ENCODE peak calls at places on chromosomes 11 and 22, in eight cellular contexts. Q is SJSA1; S is AG04450; J is HCT116; Z is CD8-positive, alpha-beta memory T cell; V is effector memory CD4-positive, alpha-beta T cell; P is endodermal cell; R is lung. F is an unnamed sample.

GRCh38 chr11:116144387-116144958 is 628.3 kb downstream of the BUD13 start:
- DNase-seq in Q (no peak), S (no peak), J (no peak), Z (no peak), V (no peak), P (peak), R (no peak), F (no peak)

GRCh38 chr11:65415499-65416340 is 6.9 kb upstream of the NEAT1 start:
- DNase-seq in Q (no peak), S (no peak), J (no peak), Z (no peak), V (no peak), P (peak), R (no peak), F (no peak)

GRCh38 chr11:2104524-2105440 is 34.4 kb downstream of the IGF2 start:
- DNase-seq in Q (no peak), S (no peak), J (no peak), Z (no peak), V (no peak), P (no peak), R (no peak), F (no peak)

GRCh38 chr11:126920833-126921232 is 79.7 kb downstream of the KIRREL3 start:
- DNase-seq in Q (no peak), S (no peak), J (no peak), Z (no peak), V (no peak), P (no peak), R (no peak), F (no peak)

GRCh38 chr11:27201454-27202302 is 161.1 kb downstream of the BBOX1 start:
- DNase-seq in Q (peak), S (no peak), J (no peak), Z (no peak), V (no peak), P (peak), R (peak), F (no peak)

GRCh38 chr22:49825944-49826602 is 1.6 kb downstream of the BRD1 start:
- DNase-seq in Q (peak), S (no peak), J (no peak), Z (peak), V (peak), P (no peak), R (no peak), F (no peak)

GRCh38 chr22:45453764-45454163 is 40.3 kb downstream of the RIBC2 start:
- DNase-seq in Q (no peak), S (no peak), J (no peak), Z (no peak), V (no peak), P (no peak), R (no peak), F (no peak)

GRCh38 chr11:100735949-100736675 is 49.0 kb downstream of the ARHGAP42 start:
- DNase-seq in Q (no peak), S (no peak), J (no peak), Z (no peak), V (no peak), P (peak), R (no peak), F (no peak)

GRCh38 chr11:99773646-99774045 is 752.9 kb downstream of the CNTN5 start:
- DNase-seq in Q (no peak), S (no peak), J (no peak), Z (no peak), V (no peak), P (no peak), R (no peak), F (no peak)

GRCh38 chr11:110858556-110858921 is 146.3 kb upstream of the ARHGAP20 start:
- DNase-seq in Q (no peak), S (no peak), J (no peak), Z (no peak), V (no peak), P (no peak), R (no peak), F (no peak)

GRCh38 chr11:102914238-102915043 is 39.7 kb upstream of the MMP12 start:
- DNase-seq in Q (no peak), S (peak), J (peak), Z (no peak), V (no peak), P (peak), R (no peak), F (no peak)

GRCh38 chr11:126357055-126357962 is 1.8 kb downstream of the ST3GAL4 start:
- DNase-seq in Q (no peak), S (no peak), J (no peak), Z (no peak), V (no peak), P (no peak), R (no peak), F (no peak)

GRCh38 chr22:50656122-50657070 is 16.2 kb upstream of the SHANK3 start:
- DNase-seq in Q (peak), S (no peak), J (no peak), Z (no peak), V (no peak), P (no peak), R (no peak), F (no peak)

GRCh38 chr11:120471131-120471530 is 40.4 kb upstream of the GRIK4 start:
- DNase-seq in Q (no peak), S (peak), J (no peak), Z (no peak), V (no peak), P (no peak), R (no peak), F (no peak)

GRCh38 chr11:57230797-57231538 is 6.1 kb downstream of the APLNR start:
- DNase-seq in Q (no peak), S (no peak), J (no peak), Z (no peak), V (no peak), P (peak), R (no peak), F (peak)

GRCh38 chr22:23068096-23068831 is 2.1 kb upstream of the GNAZ start:
- DNase-seq in Q (peak), S (no peak), J (no peak), Z (no peak), V (no peak), P (peak), R (no peak), F (no peak)

GRCh38 chr11:93689166-93689734 is 27.8 kb downstream of the CEP295 start:
- DNase-seq in Q (no peak), S (no peak), J (no peak), Z (no peak), V (no peak), P (no peak), R (no peak), F (no peak)

GRCh38 chr11:93686226-93686625 is 24.7 kb downstream of the CEP295 start:
- DNase-seq in Q (no peak), S (no peak), J (no peak), Z (no peak), V (no peak), P (no peak), R (no peak), F (no peak)

GRCh38 chr11:93685196-93685595 is 23.7 kb downstream of the CEP295 start:
- DNase-seq in Q (no peak), S (no peak), J (no peak), Z (no peak), V (no peak), P (no peak), R (no peak), F (no peak)

GRCh38 chr11:93686812-93687211 is 25.3 kb downstream of the CEP295 start:
- DNase-seq in Q (no peak), S (no peak), J (no peak), Z (no peak), V (no peak), P (no peak), R (no peak), F (no peak)
- H3K27ac ChIP-seq in Q (no peak), S (no peak), J (no peak), Z (no peak), V (no peak), P (no peak), R (no peak), F (no peak)

DNA sequence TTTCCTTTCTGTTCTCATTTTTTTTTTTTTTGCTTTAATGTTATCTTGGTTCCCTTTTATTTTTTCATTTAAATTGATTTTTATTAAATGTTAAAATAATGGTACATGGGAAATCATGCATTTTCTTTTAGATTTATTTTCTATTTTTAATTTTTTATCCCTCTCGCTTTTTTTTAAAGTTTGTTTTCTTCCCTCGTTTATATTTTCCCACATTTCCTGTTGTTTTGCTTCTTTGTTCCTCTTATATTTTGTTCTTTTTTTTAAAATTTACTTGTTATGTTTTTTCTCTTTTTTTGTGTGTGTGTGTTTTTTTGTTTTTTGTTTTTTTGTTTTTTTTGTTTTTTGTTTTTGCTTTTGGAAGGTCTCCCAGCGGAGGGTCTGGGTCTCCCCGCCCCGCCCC is 34.9 kb upstream of the EIF3D start:
- DNase-seq in Q (no peak), S (no peak), J (no peak), Z (no peak), V (no peak), P (no peak), R (no peak), F (no peak)
- H3K27ac ChIP-seq in Q (no peak), S (no peak), J (no peak), Z (no peak), V (no peak), P (no peak), R (no peak), F (no peak)

GRCh38 chr22:27213291-27213690 is 555.9 kb downstream of the MIAT start:
- DNase-seq in Q (no peak), S (no peak), J (no peak), Z (no peak), V (no peak), P (no peak), R (no peak), F (no peak)
- H3K27ac ChIP-seq in Q (peak), S (peak), J (no peak), Z (no peak), V (no peak), P (no peak), R (no peak), F (no peak)

GRCh38 chr11:47587733-47588326 is 1.4 kb downstream of the FAM180B start:
- DNase-seq in Q (no peak), S (no peak), J (no peak), Z (no peak), V (no peak), P (no peak), R (peak), F (no peak)

GRCh38 chr11:47589103-47589502 is 2.6 kb downstream of the FAM180B start:
- DNase-seq in Q (no peak), S (no peak), J (no peak), Z (no peak), V (no peak), P (no peak), R (no peak), F (no peak)

GRCh38 chr11:47590026-47590861 is 3.8 kb downstream of the FAM180B start:
- DNase-seq in Q (no peak), S (no peak), J (no peak), Z (no peak), V (no peak), P (peak), R (no peak), F (no peak)

GRCh38 chr11:47591764-47592163 is 2.4 kb downstream of the C1QTNF4 start:
- DNase-seq in Q (no peak), S (no peak), J (no peak), Z (no peak), V (no peak), P (peak), R (no peak), F (no peak)

GRCh38 chr11:47589504-47590025 is 3.1 kb downstream of the FAM180B start:
- DNase-seq in Q (no peak), S (no peak), J (no peak), Z (no peak), V (no peak), P (no peak), R (no peak), F (no peak)
- H3K27ac ChIP-seq in Q (no peak), S (no peak), J (no peak), Z (no peak), V (no peak), P (no peak), R (no peak), F (no peak)

DNA sequence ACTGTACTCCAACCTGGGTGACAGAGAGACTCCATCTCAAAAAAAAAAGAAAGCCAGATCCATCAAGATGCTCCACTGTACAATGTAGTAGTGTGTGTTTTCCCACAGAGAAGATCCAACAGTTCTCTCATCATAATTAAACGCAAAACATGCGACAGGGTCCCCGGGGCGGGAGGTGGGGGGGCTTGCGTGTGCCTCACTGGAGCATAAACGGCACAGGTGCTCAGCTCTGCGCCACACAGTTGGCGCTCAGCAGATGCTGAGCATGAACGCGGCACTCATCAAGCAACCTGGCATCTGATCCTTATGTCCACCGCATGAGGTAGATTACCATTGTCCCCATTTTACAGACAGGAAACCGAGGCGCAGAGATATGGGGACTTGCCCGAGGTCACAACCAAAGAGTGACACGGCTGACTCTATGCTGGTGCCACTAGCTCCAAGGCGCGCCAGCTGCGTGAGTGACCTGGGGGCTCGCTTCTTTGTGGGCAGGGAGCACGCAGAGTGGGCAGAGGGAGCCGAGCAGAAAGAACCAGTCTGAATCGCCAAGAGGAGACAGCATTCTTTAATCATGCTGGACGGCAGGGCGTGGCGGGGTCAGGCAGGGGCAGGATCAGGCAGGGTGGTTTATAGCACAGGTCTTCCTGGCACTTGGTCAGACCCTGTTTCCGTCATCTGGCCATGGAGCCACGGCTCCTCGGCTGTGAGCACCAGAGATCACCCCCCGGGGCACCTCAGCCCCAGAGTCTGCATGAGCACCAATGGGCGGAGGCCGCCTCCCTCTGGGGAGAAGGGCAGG is 8.2 kb downstream of the C1QTNF6 start:
- DNase-seq in Q (no peak), S (no peak), J (no peak), Z (no peak), V (no peak), P (no peak), R (no peak), F (no peak)
- H3K27ac ChIP-seq in Q (no peak), S (no peak), J (no peak), Z (no peak), V (no peak), P (no peak), R (no peak), F (no peak)

GRCh38 chr22:17369553-17370035 is 334 bp downstream of the CECR2 start:
- DNase-seq in Q (no peak), S (no peak), J (no peak), Z (no peak), V (no peak), P (peak), R (no peak), F (peak)
- H3K27ac ChIP-seq in Q (no peak), S (no peak), J (peak), Z (no peak), V (no peak), P (peak), R (peak), F (peak)

GRCh38 chr11:76637491-76638266 is 32.9 kb downstream of the LRRC32 start:
- DNase-seq in Q (no peak), S (no peak), J (no peak), Z (no peak), V (no peak), P (peak), R (no peak), F (no peak)
- H3K27ac ChIP-seq in Q (no peak), S (no peak), J (no peak), Z (no peak), V (no peak), P (no peak), R (no peak), F (no peak)

DNA sequence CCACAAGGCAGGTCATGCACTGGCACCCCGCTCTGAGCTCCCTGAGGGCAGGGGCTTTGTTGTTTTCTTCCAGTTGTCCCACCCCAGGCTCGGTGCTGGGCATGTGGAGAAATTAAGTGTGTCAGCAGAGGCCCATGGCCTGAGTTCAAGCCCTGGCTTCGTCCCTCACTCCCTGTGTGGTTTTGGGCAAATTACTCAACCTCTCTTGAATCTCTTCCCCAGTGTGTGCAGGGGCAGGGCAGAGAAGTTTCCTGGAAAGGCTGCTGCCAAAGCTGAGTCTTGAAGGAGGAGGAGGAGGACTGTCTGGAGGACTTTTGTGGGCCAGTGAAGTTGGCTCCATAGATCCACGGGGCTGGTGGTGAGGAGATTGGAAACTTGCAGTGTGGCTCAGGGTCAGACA is 138.1 kb upstream of the E2F8 start:
- DNase-seq in Q (no peak), S (no peak), J (no peak), Z (no peak), V (no peak), P (no peak), R (no peak), F (no peak)
- H3K27ac ChIP-seq in Q (no peak), S (no peak), J (no peak), Z (no peak), V (no peak), P (no peak), R (no peak), F (no peak)

GRCh38 chr22:27880778-27881394 is 38.2 kb downstream of the PITPNB start:
- DNase-seq in Q (no peak), S (peak), J (peak), Z (peak), V (no peak), P (no peak), R (peak), F (no peak)

GRCh38 chr22:27877501-27877900 is 41.6 kb downstream of the PITPNB start:
- DNase-seq in Q (no peak), S (no peak), J (no peak), Z (no peak), V (no peak), P (no peak), R (no peak), F (no peak)

GRCh38 chr22:27879923-27880322 is 39.1 kb downstream of the PITPNB start:
- DNase-seq in Q (no peak), S (no peak), J (peak), Z (no peak), V (no peak), P (peak), R (no peak), F (no peak)

GRCh38 chr22:27883656-27884350 is 35.3 kb downstream of the PITPNB start:
- DNase-seq in Q (no peak), S (no peak), J (no peak), Z (no peak), V (no peak), P (no peak), R (no peak), F (no peak)

GRCh38 chr22:27881404-27881803 is 37.7 kb downstream of the PITPNB start:
- DNase-seq in Q (no peak), S (peak), J (no peak), Z (no peak), V (no peak), P (no peak), R (no peak), F (peak)
- H3K27ac ChIP-seq in Q (no peak), S (peak), J (no peak), Z (no peak), V (no peak), P (no peak), R (no peak), F (peak)

GRCh38 chr22:26489447-26490036 is 5.9 kb downstream of the SRRD start:
- DNase-seq in Q (no peak), S (no peak), J (no peak), Z (no peak), V (no peak), P (no peak), R (no peak), F (no peak)
- H3K27ac ChIP-seq in Q (no peak), S (no peak), J (no peak), Z (no peak), V (no peak), P (no peak), R (no peak), F (no peak)